ENCODE peak calls at places on chromosomes 5 and 9, in eight cellular contexts. P is A549, Q is GM12878, I is WTC11, J is H1, Z is HepG2, A is HCT116, M is SK-N-SH. X is an unnamed sample.

GRCh38 chr5:107484261-107484660 is 186.5 kb downstream of the EFNA5 start:
- DNase-seq in I (no peak), Z (no peak), Q (no peak), A (no peak), P (no peak), J (no peak), M (no peak), X (peak; percentile 18)

GRCh38 chr5:133847886-133848285 is 120.5 kb downstream of the C5orf15 start:
- DNase-seq in Q (no peak), Z (no peak), P (no peak), A (no peak), I (no peak), M (no peak), J (no peak), X (no peak)

GRCh38 chr5:150465926-150466325 is 16.4 kb upstream of the RPS14 start:
- DNase-seq in P (no peak), Z (no peak), I (no peak), M (no peak), J (no peak), Q (no peak), A (no peak), X (no peak)

GRCh38 chr5:173271371-173271770 is 36.4 kb upstream of the NKX2-5 start:
- DNase-seq in M (no peak), I (no peak), P (no peak), Z (no peak), A (no peak), Q (no peak), J (no peak), X (no peak)

GRCh38 chr5:77430726-77431125 is 61.4 kb downstream of the WDR41 start:
- DNase-seq in A (no peak), Z (no peak), P (no peak), M (no peak), J (no peak), Q (no peak), I (no peak), X (no peak)

GRCh38 chr9:78026947-78027346 is 4.7 kb downstream of the GNAQ start:
- DNase-seq in Q (no peak), J (no peak), P (no peak), I (no peak), A (no peak), Z (no peak), M (no peak), X (peak; percentile 19)

GRCh38 chr5:756171-756570 is 28.4 kb downstream of the ZDHHC11B start:
- DNase-seq in Q (no peak), I (no peak), M (peak; percentile 14), J (no peak), P (no peak), A (no peak), Z (no peak), X (no peak)

GRCh38 chr5:163645421-163646416 is 140.3 kb downstream of the MAT2B start:
- DNase-seq in I (no peak), A (no peak), M (no peak), Q (no peak), Z (no peak), P (no peak), J (no peak), X (no peak)

GRCh38 chr9:118992813-118993747 is 376.2 kb downstream of the BRINP1 start:
- DNase-seq in I (no peak), A (no peak), Q (no peak), J (no peak), Z (no peak), M (no peak), P (no peak), X (no peak)

GRCh38 chr9:89810434-89810833 is 205.6 kb downstream of the GADD45G start:
- DNase-seq in J (no peak), Q (no peak), M (no peak), P (no peak), Z (no peak), I (no peak), A (no peak), X (no peak)

GRCh38 chr9:116516456-116516855 is 170.6 kb upstream of the TRIM32 start:
- DNase-seq in Q (no peak), J (no peak), I (no peak), A (no peak), M (no peak), Z (no peak), P (no peak), X (no peak)

GRCh38 chr5:29758986-29759421 is 1434.5 kb upstream of the CDH6 start:
- DNase-seq in M (no peak), Q (no peak), J (no peak), A (no peak), Z (peak; percentile 97), P (peak; percentile 79), I (no peak), X (no peak)

GRCh38 chr5:54021413-54022155 is 288.8 kb downstream of the ARL15 start:
- DNase-seq in J (no peak), P (no peak), Z (no peak), M (no peak), I (no peak), A (no peak), Q (no peak), X (peak; percentile 66)

GRCh38 chr9:112665347-112665746 is 52.6 kb downstream of the INIP start:
- DNase-seq in Z (no peak), M (no peak), A (no peak), J (no peak), P (peak; percentile 29), Q (no peak), I (no peak), X (peak; percentile 12)

DNA sequence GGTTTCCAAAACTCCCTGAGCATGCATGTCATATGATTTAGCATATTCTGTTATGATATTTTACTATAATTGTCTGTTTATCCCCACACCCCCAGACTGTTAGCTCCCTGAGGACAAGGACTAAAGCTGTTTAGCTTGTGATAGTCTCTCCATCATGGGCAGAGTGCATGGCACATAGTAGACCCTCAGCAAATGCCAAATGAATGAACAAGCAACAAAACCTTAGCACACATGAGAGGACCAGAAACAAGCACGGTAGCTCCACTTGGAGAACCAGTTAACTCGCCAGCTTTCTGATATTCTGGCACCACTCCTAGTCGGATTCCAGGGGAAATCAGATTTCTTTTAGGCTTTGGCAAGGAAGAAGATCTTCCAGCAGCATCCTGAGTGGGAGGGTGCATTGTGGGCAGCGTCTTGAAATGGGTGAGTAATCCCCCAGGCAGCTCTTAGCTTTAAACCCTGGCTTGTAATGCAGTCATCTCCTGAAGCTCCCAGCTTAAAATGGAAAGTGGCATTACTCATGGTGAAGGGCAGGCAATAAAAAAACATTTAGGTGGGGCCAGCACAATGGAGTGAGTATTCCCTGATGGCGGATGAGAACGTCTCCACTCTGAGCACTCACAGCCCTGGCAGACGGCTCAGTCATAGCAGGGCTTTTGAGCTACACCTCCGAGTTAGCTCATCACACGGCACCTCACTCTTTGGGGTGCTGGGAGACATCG is 41.1 kb downstream of the FGF1 start:
- DNase-seq in Z (no peak), Q (no peak), P (peak; percentile 83), M (no peak), A (peak; percentile 96), I (no peak), J (no peak), X (no peak)
- TF ChIP-seq MAX in Z (no peak), Q (no peak), P (no peak), M (peak; percentile 87), A (peak; percentile 38), I (no peak), J (no peak), X (no peak)

GRCh38 chr9:123149067-123149466 is 115.6 kb downstream of the GPR21 start:
- DNase-seq in J (no peak), A (no peak), I (no peak), P (no peak), Z (no peak), M (no peak), Q (no peak), X (no peak)

GRCh38 chr9:123150708-123151503 is 117.4 kb downstream of the GPR21 start:
- DNase-seq in M (no peak), I (no peak), Z (no peak), J (no peak), P (no peak), A (no peak), Q (no peak), X (no peak)
- TF ChIP-seq MAX in M (no peak), I (no peak), Z (no peak), J (no peak), P (no peak), A (no peak), Q (no peak), X (no peak)

GRCh38 chr5:89967806-89968444 is 441.6 kb downstream of the CETN3 start:
- DNase-seq in I (no peak), A (no peak), Z (no peak), Q (no peak), M (no peak), J (no peak), P (no peak), X (peak; percentile 1)
- TF ChIP-seq MAX in I (no peak), A (no peak), Z (no peak), Q (no peak), M (no peak), J (no peak), P (no peak), X (no peak)

DNA sequence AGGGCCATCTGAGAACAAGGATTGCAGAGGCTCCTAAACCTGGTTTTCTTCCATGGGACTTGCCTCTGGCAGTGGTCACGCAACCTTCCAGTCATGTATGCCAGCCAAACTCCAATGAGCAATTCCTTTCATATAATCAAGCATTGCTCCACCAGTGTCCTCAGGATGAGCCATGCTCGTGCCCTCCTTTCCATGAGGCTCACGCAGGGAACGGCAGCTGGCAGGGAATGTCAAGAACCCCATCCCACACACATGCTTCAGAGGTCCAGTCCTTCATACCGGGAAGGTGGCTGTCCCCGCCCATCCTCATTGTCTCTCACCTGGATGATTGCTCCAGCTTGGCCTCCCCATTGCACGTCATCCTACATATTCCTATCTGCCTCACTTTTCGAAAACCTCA is 13.4 kb upstream of the ZBTB34 start:
- DNase-seq in P (no peak), Q (no peak), A (no peak), I (no peak), J (no peak), Z (no peak), M (no peak), X (no peak)
- TF ChIP-seq MAX in P (no peak), Q (no peak), A (no peak), I (no peak), J (no peak), Z (no peak), M (no peak), X (no peak)

X was measured in NB4.